ENCODE peak calls at places on chromosomes 1 and 21, in eight cellular contexts. R is MM.1S; G is epithelial cell of esophagus; I is psoas muscle; K is NCI-H146; O is activated CD8-positive, alpha-beta T cell treated with anti-CD3 and anti-CD28 coated beads, Interleukin-2, amount 10 ng/mL, durations not matched to agents 7 days and 5 days; V is endothelial cell; T is activated CD4-positive, alpha-beta T cell treated with anti-CD3 and anti-CD28 coated beads, Interleukin-2, amount 10 ng/mL, durations not matched to agents 7 days and 5 days. J is an unnamed sample.

GRCh38 chr1:198075296-198075695 is 81.5 kb upstream of the NEK7 start:
- DNase-seq in R (no peak), G (no peak), T (no peak), O (no peak), I (no peak), V (no peak), K (no peak), J (no peak)

GRCh38 chr1:192740214-192740613 is 68.6 kb upstream of the RGS2 start:
- DNase-seq in O (no peak), I (no peak), R (no peak), G (no peak), V (no peak), K (no peak), T (no peak), J (no peak)

GRCh38 chr1:94276900-94277581 is 39.7 kb upstream of the ARHGAP29 start:
- DNase-seq in I (no peak), K (no peak), V (no peak), T (no peak), O (no peak), G (no peak), R (no peak), J (no peak)

GRCh38 chr1:231214918-231215675 is 25.9 kb upstream of the GNPAT start:
- DNase-seq in V (no peak), O (no peak), R (no peak), G (no peak), I (no peak), K (no peak), T (no peak), J (no peak)

GRCh38 chr21:44972821-44973220 is 33.0 kb downstream of the SLX9 start:
- DNase-seq in V (no peak), I (no peak), O (no peak), R (no peak), T (no peak), K (no peak), G (no peak), J (no peak)

GRCh38 chr1:213231795-213232231 is 180.8 kb downstream of the RPS6KC1 start:
- DNase-seq in G (no peak), T (no peak), O (no peak), V (no peak), R (no peak), I (no peak), K (peak), J (no peak)

GRCh38 chr21:37484535-37485474 is 118.2 kb downstream of the DYRK1A start:
- DNase-seq in O (no peak), T (no peak), R (no peak), I (no peak), K (no peak), V (no peak), G (peak), J (no peak)

GRCh38 chr1:221962385-221962784 is 220.5 kb upstream of the DUSP10 start:
- DNase-seq in K (no peak), O (no peak), G (no peak), I (no peak), V (no peak), R (no peak), T (no peak), J (no peak)

GRCh38 chr1:98374098-98374497 is 287.4 kb upstream of the SNX7 start:
- DNase-seq in I (no peak), V (no peak), G (no peak), O (no peak), T (no peak), K (no peak), R (no peak), J (no peak)

GRCh38 chr1:45141247-45142003 is 65.0 kb downstream of the ZSWIM5 start:
- DNase-seq in K (no peak), T (no peak), O (no peak), I (no peak), G (no peak), V (no peak), R (no peak), J (no peak)

GRCh38 chr21:31310750-31311149 is 33.3 kb downstream of the TIAM1 start:
- DNase-seq in I (no peak), V (no peak), K (peak), G (peak), O (no peak), R (no peak), T (no peak), J (no peak)

GRCh38 chr1:234602334-234603220 is 7.4 kb downstream of the IRF2BP2 start:
- DNase-seq in O (no peak), R (no peak), I (no peak), G (peak), V (no peak), K (peak), T (no peak), J (no peak)

GRCh38 chr1:149888999-149889289 is 10.4 kb upstream of the BOLA1 start:
- DNase-seq in O (no peak), G (peak), V (no peak), I (no peak), R (no peak), K (peak), T (no peak), J (no peak)

GRCh38 chr1:51853360-51853759 is 25.2 kb downstream of the NRDC start:
- DNase-seq in V (no peak), I (no peak), K (no peak), G (no peak), R (no peak), O (no peak), T (no peak), J (no peak)

GRCh38 chr1:197807216-197807615 is 31.9 kb upstream of the DENND1B start:
- DNase-seq in T (no peak), O (no peak), V (no peak), K (no peak), I (no peak), G (no peak), R (peak), J (no peak)

GRCh38 chr1:159177273-159177907 is 6.0 kb downstream of the CADM3 start:
- DNase-seq in T (peak), V (peak), R (peak), I (no peak), G (peak), O (peak), K (no peak), J (no peak)

GRCh38 chr1:187956975-187957374 is 1128.2 kb downstream of the PLA2G4A start:
- DNase-seq in T (no peak), V (no peak), I (no peak), G (peak), R (no peak), K (no peak), O (no peak), J (no peak)

GRCh38 chr1:160544647-160545046 is 21.6 kb upstream of the SLAMF6 start:
- DNase-seq in O (peak), K (no peak), R (peak), G (peak), T (peak), V (no peak), I (no peak), J (no peak)

GRCh38 chr1:244865028-244865371 is 657 bp upstream of the HNRNPU start:
- DNase-seq in R (no peak), V (peak), K (peak), O (no peak), I (no peak), G (no peak), T (peak), J (no peak)

J was measured in esophagus muscularis mucosa.